ENCODE peak calls at places on chromosomes 2 and 18, in ten cellular contexts. X, R, M, K, B, I, N, W, V and O are unnamed samples. For H3K4me1 and H3K9me3, the result is how much of the 10 kb centered on the place peaks cover.

GRCh38 chr2:30548386-30548785 is 101.3 kb downstream of the LCLAT1 start:
- DNase-seq in X (no peak), R (no peak), M (no peak), K (no peak), B (no peak), I (no peak), N (no peak), W (no peak), V (no peak), O (no peak)

GRCh38 chr2:100070078-100070477 is 72.3 kb downstream of the AFF3 start:
- DNase-seq in X (no peak), R (peak), M (no peak), K (no peak), B (no peak), I (no peak), N (no peak), W (no peak), V (no peak), O (no peak)

GRCh38 chr2:233267516-233268245 is 16.2 kb downstream of the ATG16L1 start:
- DNase-seq in X (no peak), R (no peak), M (no peak), K (no peak), B (no peak), I (no peak), N (no peak), W (peak), V (peak), O (no peak)

GRCh38 chr18:61308795-61309393 is 24.3 kb upstream of the CDH20 start:
- DNase-seq in X (no peak), R (no peak), M (no peak), K (no peak), B (no peak), I (no peak), N (no peak), W (no peak), V (no peak), O (no peak)

GRCh38 chr2:17107131-17107530 is 411.1 kb downstream of the RAD51AP2 start:
- DNase-seq in X (no peak), R (no peak), M (no peak), K (no peak), B (no peak), I (no peak), N (no peak), W (no peak), V (no peak), O (no peak)

GRCh38 chr2:186569906-186570305 is 19.9 kb upstream of the ITGAV start:
- DNase-seq in X (no peak), R (no peak), M (no peak), K (no peak), B (no peak), I (no peak), N (no peak), W (no peak), V (no peak), O (no peak)

GRCh38 chr18:9673296-9674251 is 34.5 kb upstream of the RAB31 start:
- DNase-seq in X (no peak), R (peak), M (no peak), K (peak), B (peak), I (peak), N (no peak), W (no peak), V (peak), O (no peak)

GRCh38 chr2:33363599-33364300 is 112.7 kb upstream of the RASGRP3 start:
- DNase-seq in X (no peak), R (peak), M (no peak), K (no peak), B (no peak), I (no peak), N (no peak), W (no peak), V (no peak), O (no peak)

GRCh38 chr18:58287626-58288289 is 243.7 kb downstream of the NEDD4L start:
- DNase-seq in X (no peak), R (no peak), M (no peak), K (no peak), B (no peak), I (no peak), N (no peak), W (no peak), V (no peak), O (no peak)

GRCh38 chr2:38765149-38765548 is 12.9 kb upstream of the GEMIN6 start:
- DNase-seq in X (no peak), R (peak), M (no peak), K (peak), B (no peak), I (no peak), N (no peak), W (no peak), V (no peak), O (no peak)

GRCh38 chr18:13471495-13471845 is 252.9 kb downstream of the LDLRAD4 start:
- DNase-seq in X (no peak), R (no peak), M (no peak), K (no peak), B (no peak), I (no peak), N (no peak), W (peak), V (no peak), O (peak)

GRCh38 chr18:58970943-58971799 is 106.5 kb downstream of the ZNF532 start:
- DNase-seq in X (no peak), R (no peak), M (no peak), K (no peak), B (no peak), I (no peak), N (no peak), W (no peak), V (peak), O (no peak)

GRCh38 chr2:58918138-58918537 is 677.0 kb upstream of the FANCL start:
- DNase-seq in X (no peak), R (no peak), M (no peak), K (peak), B (no peak), I (no peak), N (no peak), W (no peak), V (no peak), O (no peak)

GRCh38 chr2:48080534-48081316 is 174.4 kb upstream of the FBXO11 start:
- DNase-seq in X (no peak), R (no peak), M (no peak), K (no peak), B (no peak), I (no peak), N (no peak), W (no peak), V (no peak), O (no peak)

GRCh38 chr2:222442665-222443064 is 18.3 kb downstream of the SGPP2 start:
- DNase-seq in X (no peak), R (no peak), M (no peak), K (no peak), B (no peak), I (no peak), N (no peak), W (no peak), V (no peak), O (no peak)

GRCh38 chr2:46181789-46182530 is 115.2 kb upstream of the EPAS1 start:
- DNase-seq in X (no peak), R (no peak), M (no peak), K (no peak), B (no peak), I (no peak), N (no peak), W (no peak), V (no peak), O (no peak)

GRCh38 chr2:218290316-218291261 is 1.7 kb downstream of the TMBIM1 start:
- DNase-seq in X (no peak), R (no peak), M (no peak), K (peak), B (no peak), I (no peak), N (no peak), W (peak), V (peak), O (no peak)

GRCh38 chr2:38076250-38076709 is 329 bp upstream of the CYP1B1 start:
- DNase-seq in X (peak), R (peak), M (peak), K (peak), B (no peak), I (no peak), N (peak), W (peak), V (no peak), O (peak)

GRCh38 chr2:224958873-224959272 is 83.4 kb downstream of the DOCK10 start:
- DNase-seq in X (no peak), R (no peak), M (no peak), K (no peak), B (no peak), I (no peak), N (no peak), W (no peak), V (no peak), O (no peak)

GRCh38 chr2:192700934-192701333 is 506.2 kb upstream of the TMEFF2 start:
- DNase-seq in X (no peak), R (no peak), M (no peak), K (no peak), B (no peak), I (no peak), N (no peak), W (no peak), V (no peak), O (no peak)

GRCh38 chr2:236918513-236918912 is 167.2 kb upstream of the COPS8 start:
- DNase-seq in X (no peak), R (no peak), M (no peak), K (no peak), B (no peak), I (no peak), N (no peak), W (no peak), V (no peak), O (no peak)

GRCh38 chr2:64950226-64951160 is 38.7 kb upstream of the SLC1A4 start:
- DNase-seq in X (no peak), R (no peak), M (no peak), K (no peak), B (no peak), I (peak), N (no peak), W (no peak), V (no peak), O (no peak)

GRCh38 chr2:26809876-26810577 is 24.2 kb downstream of the CENPA start:
- DNase-seq in X (no peak), R (no peak), M (no peak), K (no peak), B (no peak), I (no peak), N (no peak), W (no peak), V (no peak), O (no peak)

GRCh38 chr2:217216316-217216715 is 356.5 kb upstream of the TNP1 start:
- DNase-seq in X (no peak), R (no peak), M (no peak), K (no peak), B (no peak), I (no peak), N (no peak), W (no peak), V (no peak), O (no peak)

GRCh38 chr2:74763962-74764428 is 69.9 kb upstream of the HK2 start:
- DNase-seq in X (no peak), R (peak), M (no peak), K (no peak), B (no peak), I (no peak), N (no peak), W (no peak), V (no peak), O (no peak)

GRCh38 chr2:8061219-8061618 is 620.6 kb upstream of the ID2 start:
- DNase-seq in X (no peak), R (no peak), M (no peak), K (no peak), B (no peak), I (no peak), N (no peak), W (no peak), V (no peak), O (no peak)

GRCh38 chr2:25188405-25188804 is 20.0 kb upstream of the POMC start:
- DNase-seq in X (no peak), R (no peak), M (no peak), K (no peak), B (no peak), I (no peak), N (no peak), W (no peak), V (no peak), O (no peak)

GRCh38 chr18:48022531-48023330 is 92.3 kb upstream of the SMAD2 start:
- DNase-seq in X (no peak), R (peak), M (no peak), K (peak), B (no peak), I (no peak), N (no peak), W (no peak), V (peak), O (no peak)

GRCh38 chr2:216694201-216694825 is 1.0 kb downstream of the IGFBP5 start:
- DNase-seq in X (peak), R (peak), M (peak), K (peak), B (no peak), I (no peak), N (peak), W (no peak), V (no peak), O (peak)

GRCh38 chr2:182229288-182229687 is 197.5 kb downstream of the PDE1A start:
- DNase-seq in X (no peak), R (no peak), M (no peak), K (peak), B (no peak), I (no peak), N (no peak), W (no peak), V (no peak), O (no peak)

GRCh38 chr2:235044501-235045271 is 92.9 kb downstream of the SH3BP4 start:
- DNase-seq in X (no peak), R (no peak), M (no peak), K (no peak), B (no peak), I (no peak), N (no peak), W (peak), V (no peak), O (no peak)

GRCh38 chr2:240290432-240291336 is 144.8 kb upstream of the GPC1 start:
- DNase-seq in X (no peak), R (no peak), M (no peak), K (no peak), B (no peak), I (no peak), N (no peak), W (no peak), V (no peak), O (no peak)

GRCh38 chr18:848062-848795 is 36.2 kb upstream of the YES1 start:
- DNase-seq in X (no peak), R (no peak), M (no peak), K (no peak), B (no peak), I (no peak), N (no peak), W (no peak), V (no peak), O (no peak)

GRCh38 chr18:70362258-70362657 is 73.4 kb downstream of the SOCS6 start:
- DNase-seq in X (no peak), R (no peak), M (no peak), K (no peak), B (no peak), I (no peak), N (no peak), W (no peak), V (no peak), O (no peak)
- H3K4me1 ChIP-seq in X (under half), R (under half), M (under half), K (under half), B (under half), I (under half), N (under half), W (under half), V (under half), O (under half)

GRCh38 chr18:14971461-14972185 is 223.7 kb downstream of the ANKRD30B start:
- DNase-seq in X (no peak), R (no peak), M (no peak), K (peak), B (peak), I (no peak), N (no peak), W (no peak), V (no peak), O (no peak)

GRCh38 chr18:14970027-14970426 is 222.1 kb downstream of the ANKRD30B start:
- DNase-seq in X (no peak), R (no peak), M (no peak), K (peak), B (no peak), I (no peak), N (no peak), W (no peak), V (no peak), O (no peak)

GRCh38 chr18:14974088-14974487 is 226.1 kb downstream of the ANKRD30B start:
- DNase-seq in X (no peak), R (no peak), M (no peak), K (no peak), B (no peak), I (no peak), N (no peak), W (no peak), V (no peak), O (no peak)

GRCh38 chr18:14965553-14965952 is 217.6 kb downstream of the ANKRD30B start:
- DNase-seq in X (no peak), R (no peak), M (no peak), K (no peak), B (no peak), I (no peak), N (no peak), W (no peak), V (no peak), O (no peak)

GRCh38 chr18:14969507-14969906 is 221.5 kb downstream of the ANKRD30B start:
- DNase-seq in X (no peak), R (no peak), M (no peak), K (no peak), B (no peak), I (no peak), N (no peak), W (no peak), V (no peak), O (no peak)
- H3K9me3 ChIP-seq in X (under half), R (under half), M (under half), K (under half), B (under half), I (under half), N (under half), W (under half), V (under half), O (under half)

GRCh38 chr18:74796928-74797576 is 199.4 kb downstream of the ZNF407 start:
- DNase-seq in X (no peak), R (peak), M (no peak), K (peak), B (peak), I (no peak), N (no peak), W (no peak), V (no peak), O (no peak)
- H3K27ac ChIP-seq in X (no peak), R (peak), M (no peak), K (peak), B (no peak), I (peak), N (no peak), W (no peak), V (no peak), O (no peak)

GRCh38 chr2:98454073-98454472 is 9.4 kb downstream of the INPP4A start:
- DNase-seq in X (no peak), R (no peak), M (no peak), K (no peak), B (no peak), I (no peak), N (no peak), W (no peak), V (no peak), O (no peak)

GRCh38 chr2:98457045-98457696 is 12.5 kb downstream of the INPP4A start:
- DNase-seq in X (no peak), R (peak), M (no peak), K (peak), B (peak), I (no peak), N (no peak), W (no peak), V (no peak), O (no peak)

GRCh38 chr2:98454500-98455235 is 10.0 kb downstream of the INPP4A start:
- DNase-seq in X (no peak), R (peak), M (no peak), K (peak), B (no peak), I (no peak), N (no peak), W (no peak), V (no peak), O (no peak)

GRCh38 chr2:98453531-98453930 is 8.9 kb downstream of the INPP4A start:
- DNase-seq in X (no peak), R (no peak), M (no peak), K (no peak), B (no peak), I (no peak), N (no peak), W (peak), V (no peak), O (no peak)

DNA sequence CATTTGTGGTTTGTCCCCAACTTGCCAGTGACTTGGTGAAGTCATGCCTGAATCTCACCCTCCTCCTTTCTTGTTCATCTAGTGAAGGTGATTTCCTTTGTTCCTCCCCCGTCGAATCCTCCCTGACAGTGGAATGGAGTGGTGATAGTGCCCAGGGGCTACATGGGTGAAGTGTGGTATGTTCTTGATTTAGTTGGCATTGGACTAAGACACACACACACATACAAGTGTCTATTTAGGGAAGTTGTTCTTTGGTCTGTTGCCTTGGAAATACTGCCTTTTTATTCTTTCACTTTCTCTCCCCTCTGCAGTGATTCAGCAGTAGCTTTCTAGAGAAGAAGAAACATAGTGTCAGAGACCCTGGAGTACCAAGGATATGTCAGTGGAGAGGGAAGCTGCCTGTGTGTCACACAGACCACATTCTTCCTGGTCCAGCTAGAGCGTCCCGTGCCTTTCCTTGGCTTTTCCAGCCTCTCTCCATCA is 10.9 kb downstream of the INPP4A start:
- DNase-seq in X (no peak), R (no peak), M (no peak), K (peak), B (no peak), I (no peak), N (no peak), W (peak), V (peak), O (no peak)
- H3K4me1 ChIP-seq in X (under half), R (under half), M (under half), K (under half), B (under half), I (under half), N (under half), W (under half), V (half or more), O (under half)

GRCh38 chr2:88903744-88904353 is 212.4 kb downstream of the RPIA start:
- DNase-seq in X (no peak), R (peak), M (no peak), K (peak), B (no peak), I (no peak), N (no peak), W (no peak), V (no peak), O (no peak)
- H3K9me3 ChIP-seq in X (under half), R (under half), M (under half), K (under half), B (under half), I (under half), N (under half), W (under half), V (under half), O (under half)